ENCODE peak calls at places on chromosome 3, in seven cellular contexts. Q is HFF-Myc, D is MM.1S, K is transverse colon, M is gastrocnemius medialis, E is neural progenitor cell, L is foreskin fibroblast. U is an unnamed sample.

GRCh38 chr3:133124511-133124910 is 86.3 kb downstream of the TMEM108 start:
- DNase-seq in Q (no peak), D (no peak), K (no peak), M (no peak), E (peak; percentile 8), L (no peak), U (no peak)

GRCh38 chr3:174953068-174953467 is 93.9 kb downstream of the NAALADL2 start:
- DNase-seq in Q (no peak), D (no peak), K (no peak), M (no peak), E (no peak), L (no peak), U (no peak)

GRCh38 chr3:47479826-47480160 is 4.1 kb upstream of the SCAP start:
- DNase-seq in Q (no peak), D (no peak), K (no peak), M (no peak), E (no peak), L (no peak), U (no peak)

GRCh38 chr3:40782086-40782721 is 257.4 kb downstream of the ZNF621 start:
- DNase-seq in Q (no peak), D (no peak), K (no peak), M (no peak), E (no peak), L (no peak), U (no peak)

GRCh38 chr3:58111513-58112184 is 99.1 kb downstream of the DNASE1L3 start:
- DNase-seq in Q (no peak), D (no peak), K (peak; percentile 81), M (no peak), E (no peak), L (no peak), U (no peak)

GRCh38 chr3:98514948-98515347 is 7.8 kb downstream of the CLDND1 start:
- DNase-seq in Q (no peak), D (no peak), K (no peak), M (no peak), E (no peak), L (no peak), U (no peak)

GRCh38 chr3:88003115-88003755 is 55.6 kb downstream of the CGGBP1 start:
- DNase-seq in Q (peak; percentile 25), D (peak; percentile 32), K (no peak), M (no peak), E (peak; percentile 52), L (peak; percentile 27), U (no peak)

GRCh38 chr3:58093573-58094195 is 85.5 kb downstream of the FLNB start:
- DNase-seq in Q (no peak), D (no peak), K (no peak), M (no peak), E (no peak), L (peak; percentile 22), U (no peak)

GRCh38 chr3:22115581-22115980 is 364.6 kb upstream of the ZNF385D start:
- DNase-seq in Q (no peak), D (no peak), K (no peak), M (no peak), E (no peak), L (peak; percentile 7), U (no peak)

GRCh38 chr3:197151562-197151961 is 121.9 kb upstream of the MELTF start:
- DNase-seq in Q (peak; percentile 26), D (no peak), K (no peak), M (peak; percentile 41), E (no peak), L (peak; percentile 73), U (no peak)

GRCh38 chr3:10758304-10759037 is 57.6 kb upstream of the SLC6A11 start:
- DNase-seq in Q (peak; percentile 32), D (peak; percentile 64), K (peak; percentile 29), M (no peak), E (peak; percentile 83), L (peak; percentile 61), U (no peak)

GRCh38 chr3:127679534-127680145 is 6.9 kb downstream of the ABTB1 start:
- DNase-seq in Q (no peak), D (no peak), K (no peak), M (no peak), E (peak; percentile 56), L (no peak), U (peak; percentile 10)

GRCh38 chr3:194250104-194251002 is 100.8 kb downstream of the CPN2 start:
- DNase-seq in Q (peak; percentile 89), D (no peak), K (no peak), M (peak; percentile 38), E (no peak), L (no peak), U (no peak)

GRCh38 chr3:59464187-59464586 is 414.4 kb upstream of the CFAP20DC start:
- DNase-seq in Q (no peak), D (no peak), K (no peak), M (no peak), E (peak; percentile 12), L (no peak), U (no peak)

GRCh38 chr3:175605851-175606250 is 746.7 kb downstream of the NAALADL2 start:
- DNase-seq in Q (no peak), D (no peak), K (no peak), M (no peak), E (peak; percentile 71), L (no peak), U (no peak)

GRCh38 chr3:159253860-159254259 is 452.0 kb downstream of the MFSD1 start:
- DNase-seq in Q (no peak), D (no peak), K (no peak), M (no peak), E (no peak), L (no peak), U (no peak)

GRCh38 chr3:196617256-196617655 is 22.2 kb upstream of the NRROS start:
- DNase-seq in Q (no peak), D (no peak), K (no peak), M (no peak), E (no peak), L (no peak), U (no peak)

GRCh38 chr3:158559504-158559903 is 11.5 kb upstream of the MLF1 start:
- DNase-seq in Q (no peak), D (no peak), K (no peak), M (no peak), E (no peak), L (no peak), U (no peak)

GRCh38 chr3:99505646-99506269 is 132.6 kb upstream of the COL8A1 start:
- DNase-seq in Q (peak; percentile 45), D (peak; percentile 30), K (peak; percentile 11), M (peak; percentile 15), E (no peak), L (peak; percentile 63), U (no peak)

GRCh38 chr3:64351713-64352595 is 126.7 kb upstream of the PRICKLE2 start:
- DNase-seq in Q (no peak), D (no peak), K (no peak), M (no peak), E (peak; percentile 47), L (no peak), U (no peak)

GRCh38 chr3:29454326-29454725 is 173.5 kb downstream of the RBMS3 start:
- DNase-seq in Q (no peak), D (no peak), K (no peak), M (no peak), E (no peak), L (no peak), U (no peak)

GRCh38 chr3:61564405-61565059 is 3.2 kb downstream of the PTPRG start:
- DNase-seq in Q (peak; percentile 20), D (no peak), K (peak; percentile 85), M (peak; percentile 60), E (peak; percentile 94), L (peak; percentile 72), U (no peak)
- TF ChIP-seq CTCF in Q (peak; percentile 85), D (peak; percentile 41), K (peak; percentile 80), M (peak; percentile 82), E (peak; percentile 86), L (peak; percentile 85), U (no peak)

GRCh38 chr3:150299221-150299620 is 108.9 kb upstream of the TSC22D2 start:
- DNase-seq in Q (no peak), D (no peak), K (no peak), M (no peak), E (no peak), L (no peak), U (no peak)

GRCh38 chr3:150302246-150302645 is 105.9 kb upstream of the TSC22D2 start:
- DNase-seq in Q (no peak), D (no peak), K (no peak), M (no peak), E (no peak), L (peak; percentile 33), U (no peak)

GRCh38 chr3:150300847-150301517 is 107.1 kb upstream of the TSC22D2 start:
- DNase-seq in Q (no peak), D (no peak), K (no peak), M (no peak), E (no peak), L (peak; percentile 41), U (no peak)

GRCh38 chr3:150303776-150304175 is 104.3 kb upstream of the TSC22D2 start:
- DNase-seq in Q (no peak), D (peak; percentile 42), K (no peak), M (no peak), E (peak; percentile 24), L (no peak), U (no peak)

GRCh38 chr3:150300376-150300775 is 107.7 kb upstream of the TSC22D2 start:
- DNase-seq in Q (no peak), D (no peak), K (no peak), M (no peak), E (no peak), L (peak; percentile 36), U (no peak)
- TF ChIP-seq CTCF in Q (no peak), D (no peak), K (no peak), M (no peak), E (no peak), L (no peak), U (no peak)

DNA sequence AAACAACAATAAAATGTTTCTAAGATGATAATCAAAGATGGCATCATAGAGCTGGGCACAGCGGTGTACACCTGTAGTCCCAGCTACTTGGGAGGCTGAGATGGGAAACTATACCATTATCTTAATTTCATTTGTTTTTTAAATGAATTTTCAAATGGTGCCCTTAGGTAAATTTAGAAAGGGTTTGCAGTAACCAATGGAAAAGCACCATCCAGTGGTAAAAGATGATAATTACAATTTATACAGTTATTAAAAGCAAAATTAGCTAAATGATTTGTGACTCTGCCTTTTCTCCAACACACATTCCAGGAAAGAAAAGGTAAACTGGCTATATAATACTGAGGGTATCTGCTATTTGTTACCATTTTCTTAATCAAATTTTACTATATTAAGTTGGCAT is 14.4 kb upstream of the ANKRD28 start:
- DNase-seq in Q (no peak), D (peak; percentile 48), K (no peak), M (no peak), E (no peak), L (no peak), U (no peak)
- TF ChIP-seq CTCF in Q (no peak), D (peak; percentile 42), K (peak; percentile 42), M (peak; percentile 61), E (peak; percentile 50), L (peak; percentile 21), U (peak; percentile 74)

DNA sequence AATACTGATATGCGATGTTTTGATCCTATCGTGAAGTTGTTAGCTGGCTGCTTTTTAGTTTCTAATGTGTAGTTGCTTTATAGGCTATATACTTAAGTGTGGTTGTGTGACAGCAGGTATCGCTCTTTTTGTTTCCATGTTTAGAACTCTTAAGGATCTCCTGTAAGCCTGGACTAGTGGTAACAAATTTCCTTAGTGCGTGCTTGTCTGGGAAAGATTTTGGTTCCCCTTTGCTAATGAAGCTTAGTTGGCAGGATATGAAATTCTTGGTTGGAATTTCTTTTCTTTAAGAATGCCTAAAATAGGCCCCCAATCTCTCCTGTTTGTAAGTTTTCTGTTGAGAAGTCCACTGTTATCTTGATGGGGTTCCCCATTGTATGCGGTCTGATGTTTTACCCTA is 173.6 kb downstream of the DOCK3 start:
- DNase-seq in Q (no peak), D (no peak), K (no peak), M (no peak), E (no peak), L (no peak), U (no peak)
- TF ChIP-seq CTCF in Q (no peak), D (no peak), K (no peak), M (no peak), E (no peak), L (no peak), U (no peak)

U was measured in natural killer cell.